ENCODE peak calls at places on chromosome 17, in nine cellular contexts. P is GM19239; Y is activated T-cell treated with anti-CD3 and anti-CD28 coated beads, Interleukin-2, amount 50 U/mL, for 24 hours; U is midbrain; O is HEK293T; W is germinal center; F is sciatic nerve; R is left colon; Z is astrocyte of the spinal cord. X is an unnamed sample.

GRCh38 chr17:71180801-71181385 is 939.9 kb upstream of the SOX9 start:
- DNase-seq in P (no peak), Y (no peak), U (no peak), O (peak; percentile 67), W (no peak), F (no peak), R (peak; percentile 61), Z (peak; percentile 81), X (no peak)

GRCh38 chr17:76479515-76480048 is 12.2 kb downstream of the AANAT start:
- DNase-seq in P (no peak), Y (no peak), U (no peak), O (no peak), W (no peak), F (no peak), R (no peak), Z (no peak), X (no peak)

GRCh38 chr17:72192409-72193192 is 71.8 kb downstream of the SOX9 start:
- DNase-seq in P (no peak), Y (no peak), U (no peak), O (no peak), W (no peak), F (no peak), R (no peak), Z (peak; percentile 52), X (no peak)

GRCh38 chr17:60141111-60142018 is 8.4 kb upstream of the CA4 start:
- DNase-seq in P (no peak), Y (no peak), U (no peak), O (no peak), W (no peak), F (no peak), R (no peak), Z (no peak), X (no peak)

GRCh38 chr17:62179525-62180161 is 114.6 kb upstream of the MED13 start:
- DNase-seq in P (no peak), Y (no peak), U (no peak), O (no peak), W (no peak), F (no peak), R (peak; percentile 44), Z (peak; percentile 23), X (no peak)

GRCh38 chr17:44249501-44250246 is 18.3 kb downstream of the SLC4A1 start:
- DNase-seq in P (no peak), Y (no peak), U (no peak), O (no peak), W (no peak), F (no peak), R (no peak), Z (no peak), X (no peak)

GRCh38 chr17:10290046-10290445 is 82.8 kb downstream of the MYH13 start:
- DNase-seq in P (no peak), Y (no peak), U (no peak), O (no peak), W (no peak), F (no peak), R (no peak), Z (no peak), X (no peak)

GRCh38 chr17:37824534-37825485 is 80.0 kb upstream of the HNF1B start:
- DNase-seq in P (no peak), Y (no peak), U (no peak), O (no peak), W (no peak), F (no peak), R (no peak), Z (peak; percentile 85), X (no peak)

GRCh38 chr17:60618854-60619253 is 18.9 kb downstream of the PPM1D start:
- DNase-seq in P (no peak), Y (no peak), U (no peak), O (no peak), W (no peak), F (no peak), R (no peak), Z (no peak), X (no peak)

GRCh38 chr17:56451629-56452028 is 141.9 kb upstream of the NOG start:
- DNase-seq in P (no peak), Y (no peak), U (no peak), O (no peak), W (no peak), F (no peak), R (no peak), Z (no peak), X (no peak)

GRCh38 chr17:31509805-31510177 is 118.3 kb downstream of the RAB11FIP4 start:
- DNase-seq in P (no peak), Y (no peak), U (no peak), O (no peak), W (no peak), F (no peak), R (no peak), Z (no peak), X (no peak)

GRCh38 chr17:61378658-61379456 is 20.8 kb upstream of the TBX2 start:
- DNase-seq in P (no peak), Y (no peak), U (no peak), O (no peak), W (no peak), F (no peak), R (no peak), Z (no peak), X (no peak)

GRCh38 chr17:72677714-72678390 is 414.6 kb downstream of the SLC39A11 start:
- DNase-seq in P (no peak), Y (no peak), U (no peak), O (no peak), W (no peak), F (no peak), R (no peak), Z (peak; percentile 92), X (no peak)

GRCh38 chr17:18851206-18851605 is 6.7 kb upstream of the PRPSAP2 start:
- DNase-seq in P (no peak), Y (no peak), U (no peak), O (no peak), W (no peak), F (no peak), R (no peak), Z (no peak), X (no peak)

GRCh38 chr17:28989028-28989427 is 16.8 kb downstream of the SEZ6 start:
- DNase-seq in P (no peak), Y (no peak), U (no peak), O (no peak), W (no peak), F (no peak), R (no peak), Z (no peak), X (no peak)

GRCh38 chr17:2025220-2025621 is at the start of gene RTN4RL1:
- DNase-seq in P (no peak), Y (peak; percentile 75), U (peak; percentile 32), O (peak; percentile 61), W (peak; percentile 53), F (peak; percentile 84), R (peak; percentile 39), Z (peak; percentile 32), X (peak; percentile 78)

GRCh38 chr17:48330386-48330785 is 99.6 kb downstream of the SKAP1 start:
- DNase-seq in P (no peak), Y (no peak), U (no peak), O (no peak), W (no peak), F (no peak), R (no peak), Z (no peak), X (no peak)

GRCh38 chr17:42413464-42414040 is 9.5 kb downstream of the CAVIN1 start:
- DNase-seq in P (no peak), Y (no peak), U (no peak), O (no peak), W (no peak), F (no peak), R (peak; percentile 7), Z (no peak), X (no peak)

GRCh38 chr17:82356028-82356427 is 3.0 kb upstream of the TEX19 start:
- DNase-seq in P (no peak), Y (no peak), U (no peak), O (no peak), W (no peak), F (no peak), R (no peak), Z (no peak), X (no peak)

GRCh38 chr17:74957935-74958549 is 14.5 kb downstream of the HID1 start:
- DNase-seq in P (peak; percentile 82), Y (peak; percentile 89), U (peak; percentile 52), O (peak; percentile 88), W (peak; percentile 80), F (peak; percentile 89), R (no peak), Z (peak; percentile 45), X (peak; percentile 89)

GRCh38 chr17:59897090-59897489 is 4.2 kb downstream of the RPS6KB1 start:
- DNase-seq in P (no peak), Y (no peak), U (no peak), O (no peak), W (no peak), F (no peak), R (no peak), Z (peak; percentile 21), X (no peak)

GRCh38 chr17:72588961-72589360 is 468.1 kb downstream of the SOX9 start:
- DNase-seq in P (no peak), Y (no peak), U (no peak), O (no peak), W (no peak), F (no peak), R (peak; percentile 85), Z (peak; percentile 64), X (no peak)

GRCh38 chr17:71792966-71793365 is 327.9 kb upstream of the SOX9 start:
- DNase-seq in P (no peak), Y (no peak), U (no peak), O (no peak), W (no peak), F (no peak), R (no peak), Z (peak; percentile 94), X (no peak)

X was measured in GM13976.